ENCODE peak calls at places on chromosomes 4 and X, in seven cellular contexts. C is HTR-8/SVneo; Q is CD8-positive, alpha-beta memory T cell; I is activated gamma-delta T cell treated with Interleukin-2 at 50 U/mL for 16 hours; O is EL; N is mammary epithelial cell; M is PC-3. T is an unnamed sample.

GRCh38 chr4:24816797-24817196 is 21.4 kb downstream of the SOD3 start:
- DNase-seq in C (no peak), Q (no peak), I (no peak), O (no peak), N (no peak), M (no peak), T (no peak)

GRCh38 chrX:46376246-46376885 is 168.9 kb downstream of the ZNF674 start:
- DNase-seq in C (peak; percentile 19), Q (no peak), I (no peak), O (peak; percentile 48), N (peak; percentile 61), M (peak; percentile 79), T (peak; percentile 56)

GRCh38 chr4:64360664-64361398 is 48.4 kb downstream of the TECRL start:
- DNase-seq in C (no peak), Q (no peak), I (no peak), O (no peak), N (no peak), M (no peak), T (no peak)

GRCh38 chr4:1604706-1605205 is 79.4 kb downstream of the FAM53A start:
- DNase-seq in C (no peak), Q (no peak), I (no peak), O (no peak), N (no peak), M (peak; percentile 53), T (no peak)

GRCh38 chr4:77418333-77418732 is 187.3 kb upstream of the CXCL13 start:
- DNase-seq in C (peak; percentile 2), Q (no peak), I (no peak), O (no peak), N (peak; percentile 21), M (peak; percentile 41), T (no peak)

GRCh38 chrX:111041018-111041462 is 55.0 kb upstream of the PAK3 start:
- DNase-seq in C (no peak), Q (no peak), I (no peak), O (peak; percentile 73), N (peak; percentile 89), M (peak; percentile 92), T (peak; percentile 57)

GRCh38 chrX:105302246-105302645 is 81.8 kb upstream of the TEX13A start:
- DNase-seq in C (no peak), Q (no peak), I (no peak), O (no peak), N (peak; percentile 29), M (peak; percentile 10), T (no peak)

GRCh38 chr4:47287735-47288134 is 175.8 kb downstream of the COMMD8 start:
- DNase-seq in C (peak; percentile 53), Q (no peak), I (no peak), O (peak; percentile 78), N (peak; percentile 23), M (peak; percentile 5), T (peak; percentile 87)

T was measured in brain microvascular endothelial cell.